ENCODE peak calls at places on chromosomes 6 and 20, in five cellular contexts. N is stimulated activated naive CD8-positive, alpha-beta T cell treated with anti-CD3 and anti-CD28 coated beads, Interleukin-15, Interleukin-2, amounts not matched to agents 100 U/mL and 50 U/mL, for 24 hours; G is iPS-NIHi11; I is skeletal muscle cell; S is AG10803. L is an unnamed sample.

GRCh38 chr6:52249078-52249477 is 4.8 kb upstream of the IL17F start:
- DNase-seq in N (no peak), G (no peak), I (no peak), S (no peak), L (no peak)

GRCh38 chr6:158908596-158908995 is 89.4 kb upstream of the EZR start:
- DNase-seq in N (no peak), G (no peak), I (no peak), S (no peak), L (no peak)

GRCh38 chr6:170245233-170245992 is 45.5 kb downstream of the DLL1 start:
- DNase-seq in N (no peak), G (no peak), I (no peak), S (no peak), L (no peak)

GRCh38 chr20:43189614-43190331 is at the start of gene PTPRT:
- DNase-seq in N (no peak), G (peak; percentile 73), I (no peak), S (no peak), L (no peak)

GRCh38 chr6:130760006-130760405 is 67.2 kb upstream of the SMLR1 start:
- DNase-seq in N (no peak), G (peak; percentile 60), I (no peak), S (peak; percentile 49), L (no peak)

GRCh38 chr6:47478233-47479155 is 905 bp downstream of the CD2AP start:
- DNase-seq in N (no peak), G (peak; percentile 47), I (no peak), S (peak; percentile 33), L (no peak)

GRCh38 chr6:18496462-18496861 is 109.3 kb downstream of the RNF144B start:
- DNase-seq in N (no peak), G (no peak), I (no peak), S (no peak), L (no peak)

GRCh38 chr20:63441136-63441776 is 31.2 kb downstream of the KCNQ2 start:
- DNase-seq in N (peak; percentile 73), G (no peak), I (no peak), S (no peak), L (no peak)

GRCh38 chr6:73695619-73696421 is at the start of gene CD109:
- DNase-seq in N (peak; percentile 70), G (peak; percentile 73), I (peak; percentile 66), S (peak; percentile 81), L (no peak)

GRCh38 chr20:63083831-63084562 is 77.2 kb upstream of the BHLHE23 start:
- DNase-seq in N (peak; percentile 1), G (no peak), I (no peak), S (no peak), L (no peak)

GRCh38 chr6:33696538-33697518 is 14.7 kb downstream of the UQCC2 start:
- DNase-seq in N (no peak), G (no peak), I (no peak), S (peak; percentile 33), L (no peak)

GRCh38 chr6:9161731-9162130 is 726.4 kb upstream of the SLC35B3 start:
- DNase-seq in N (no peak), G (no peak), I (no peak), S (no peak), L (no peak)

GRCh38 chr6:153162646-153163045 is 31.6 kb upstream of the RGS17 start:
- DNase-seq in N (no peak), G (no peak), I (no peak), S (no peak), L (no peak)

GRCh38 chr20:3203315-3204123 is 963 bp downstream of the DDRGK1 start:
- DNase-seq in N (peak; percentile 46), G (peak; percentile 64), I (no peak), S (peak; percentile 51), L (no peak)

GRCh38 chr20:3123542-3123941 is 36.1 kb downstream of the FASTKD5 start:
- DNase-seq in N (no peak), G (no peak), I (peak; percentile 29), S (no peak), L (no peak)

GRCh38 chr20:39070484-39071231 is 108.5 kb downstream of the DHX35 start:
- DNase-seq in N (no peak), G (no peak), I (peak; percentile 5), S (peak; percentile 70), L (no peak)

GRCh38 chr6:45737331-45738056 is 278.2 kb downstream of the CLIC5 start:
- DNase-seq in N (no peak), G (no peak), I (no peak), S (no peak), L (no peak)

GRCh38 chr6:1222426-1223311 is 89.2 kb upstream of the FOXQ1 start:
- DNase-seq in N (no peak), G (no peak), I (no peak), S (no peak), L (no peak)

GRCh38 chr20:25547999-25548398 is 37.3 kb downstream of the NINL start:
- DNase-seq in N (no peak), G (no peak), I (no peak), S (no peak), L (no peak)

GRCh38 chr20:58059145-58059544 is 169.3 kb downstream of the ANKRD60 start:
- DNase-seq in N (no peak), G (no peak), I (no peak), S (no peak), L (no peak)

GRCh38 chr20:34235875-34236274 is 5.3 kb upstream of the ASIP start:
- DNase-seq in N (no peak), G (no peak), I (no peak), S (no peak), L (no peak)